ENCODE peak calls at places on chromosomes 4 and X, in five cellular contexts. One of them, this sample, is unnamed.

GRCh38 chr4:140098481-140099132 is 55.4 kb downstream of the MAML3 start:
- DNase-seq in CD4-positive, CD25-positive, alpha-beta regulatory T cell: no peak
- DNase-seq in mammary epithelial cell: peak; percentile 85
- DNase-seq in esophagus muscularis mucosa: no peak
- DNase-seq in body of pancreas: no peak
- DNase-seq in this sample: no peak

GRCh38 chr4:15158410-15159091 is 156.3 kb downstream of the CPEB2 start:
- DNase-seq in CD4-positive, CD25-positive, alpha-beta regulatory T cell: no peak
- DNase-seq in mammary epithelial cell: no peak
- DNase-seq in esophagus muscularis mucosa: peak; percentile 55
- DNase-seq in body of pancreas: no peak
- DNase-seq in this sample: no peak

GRCh38 chr4:2101346-2102044 is 42.4 kb downstream of the NAT8L start:
- DNase-seq in CD4-positive, CD25-positive, alpha-beta regulatory T cell: no peak
- DNase-seq in mammary epithelial cell: peak; percentile 83
- DNase-seq in esophagus muscularis mucosa: no peak
- DNase-seq in body of pancreas: no peak
- DNase-seq in this sample: no peak

GRCh38 chr4:107035711-107036601 is at the start of gene DKK2:
- DNase-seq in CD4-positive, CD25-positive, alpha-beta regulatory T cell: no peak
- DNase-seq in mammary epithelial cell: no peak
- DNase-seq in esophagus muscularis mucosa: no peak
- DNase-seq in body of pancreas: peak; percentile 15
- DNase-seq in this sample: peak; percentile 65

GRCh38 chr4:151276787-151277557 is at the start of gene PRSS48:
- DNase-seq in CD4-positive, CD25-positive, alpha-beta regulatory T cell: no peak
- DNase-seq in mammary epithelial cell: peak; percentile 42
- DNase-seq in esophagus muscularis mucosa: no peak
- DNase-seq in body of pancreas: peak; percentile 67
- DNase-seq in this sample: peak; percentile 82

GRCh38 chrX:119690921-119691716 is 1.8 kb downstream of the SEPTIN6 start:
- DNase-seq in CD4-positive, CD25-positive, alpha-beta regulatory T cell: no peak
- DNase-seq in mammary epithelial cell: peak; percentile 8
- DNase-seq in esophagus muscularis mucosa: no peak
- DNase-seq in body of pancreas: no peak
- DNase-seq in this sample: no peak

GRCh38 chrX:18674417-18674787 is 2.5 kb upstream of the RS1 start:
- DNase-seq in CD4-positive, CD25-positive, alpha-beta regulatory T cell: no peak
- DNase-seq in mammary epithelial cell: no peak
- DNase-seq in esophagus muscularis mucosa: no peak
- DNase-seq in body of pancreas: peak; percentile 38
- DNase-seq in this sample: no peak

GRCh38 chrX:1401611-1402430 is 9.9 kb upstream of the SLC25A6 start:
- DNase-seq in CD4-positive, CD25-positive, alpha-beta regulatory T cell: no peak
- DNase-seq in mammary epithelial cell: no peak
- DNase-seq in esophagus muscularis mucosa: no peak
- DNase-seq in body of pancreas: no peak
- DNase-seq in this sample: peak; percentile 30

GRCh38 chrX:63513825-63514574 is 162.9 kb upstream of the SPIN4 start:
- DNase-seq in CD4-positive, CD25-positive, alpha-beta regulatory T cell: no peak
- DNase-seq in mammary epithelial cell: peak; percentile 6
- DNase-seq in esophagus muscularis mucosa: no peak
- DNase-seq in body of pancreas: peak; percentile 16
- DNase-seq in this sample: no peak

GRCh38 chr4:81562093-81562492 is 90.4 kb upstream of the RASGEF1B start:
- DNase-seq in CD4-positive, CD25-positive, alpha-beta regulatory T cell: peak; percentile 5
- DNase-seq in mammary epithelial cell: no peak
- DNase-seq in esophagus muscularis mucosa: no peak
- DNase-seq in body of pancreas: no peak
- DNase-seq in this sample: no peak

GRCh38 chr4:170079981-170080380 is 9.8 kb downstream of the AADAT start:
- DNase-seq in CD4-positive, CD25-positive, alpha-beta regulatory T cell: no peak
- DNase-seq in mammary epithelial cell: no peak
- DNase-seq in esophagus muscularis mucosa: no peak
- DNase-seq in body of pancreas: no peak
- DNase-seq in this sample: no peak

GRCh38 chrX:2401201-2401589 is 99.6 kb downstream of the DHRSX start:
- DNase-seq in CD4-positive, CD25-positive, alpha-beta regulatory T cell: no peak
- DNase-seq in mammary epithelial cell: peak; percentile 84
- DNase-seq in esophagus muscularis mucosa: no peak
- DNase-seq in body of pancreas: no peak
- DNase-seq in this sample: no peak

GRCh38 chr4:123866796-123867195 is 470.2 kb downstream of the SPRY1 start:
- DNase-seq in CD4-positive, CD25-positive, alpha-beta regulatory T cell: no peak
- DNase-seq in mammary epithelial cell: no peak
- DNase-seq in esophagus muscularis mucosa: no peak
- DNase-seq in body of pancreas: no peak
- DNase-seq in this sample: no peak

GRCh38 chrX:118872102-118872566 is 48.5 kb downstream of the ZCCHC12 start:
- DNase-seq in CD4-positive, CD25-positive, alpha-beta regulatory T cell: no peak
- DNase-seq in mammary epithelial cell: peak; percentile 31
- DNase-seq in esophagus muscularis mucosa: no peak
- DNase-seq in body of pancreas: peak; percentile 44
- DNase-seq in this sample: no peak

GRCh38 chr4:22942920-22943559 is 250.3 kb downstream of the GBA3 start:
- DNase-seq in CD4-positive, CD25-positive, alpha-beta regulatory T cell: no peak
- DNase-seq in mammary epithelial cell: no peak
- DNase-seq in esophagus muscularis mucosa: no peak
- DNase-seq in body of pancreas: no peak
- DNase-seq in this sample: no peak

GRCh38 chr4:1763550-1764080 is 29.5 kb upstream of the FGFR3 start:
- DNase-seq in CD4-positive, CD25-positive, alpha-beta regulatory T cell: no peak
- DNase-seq in mammary epithelial cell: no peak
- DNase-seq in esophagus muscularis mucosa: no peak
- DNase-seq in body of pancreas: no peak
- DNase-seq in this sample: no peak

GRCh38 chrX:29671426-29671825 is 543.9 kb upstream of the MAGEB2 start:
- DNase-seq in CD4-positive, CD25-positive, alpha-beta regulatory T cell: no peak
- DNase-seq in mammary epithelial cell: no peak
- DNase-seq in esophagus muscularis mucosa: no peak
- DNase-seq in body of pancreas: no peak
- DNase-seq in this sample: no peak

GRCh38 chrX:151180400-151180799 is 4.0 kb downstream of the GPR50 start:
- DNase-seq in CD4-positive, CD25-positive, alpha-beta regulatory T cell: no peak
- DNase-seq in mammary epithelial cell: no peak
- DNase-seq in esophagus muscularis mucosa: no peak
- DNase-seq in body of pancreas: no peak
- DNase-seq in this sample: no peak

GRCh38 chrX:40326186-40326965 is 228.6 kb upstream of the BCOR start:
- DNase-seq in CD4-positive, CD25-positive, alpha-beta regulatory T cell: no peak
- DNase-seq in mammary epithelial cell: peak; percentile 28
- DNase-seq in esophagus muscularis mucosa: no peak
- DNase-seq in body of pancreas: no peak
- DNase-seq in this sample: no peak

GRCh38 chr4:133565379-133565778 is 416.3 kb downstream of the PCDH10 start:
- DNase-seq in CD4-positive, CD25-positive, alpha-beta regulatory T cell: no peak
- DNase-seq in mammary epithelial cell: peak; percentile 1
- DNase-seq in esophagus muscularis mucosa: no peak
- DNase-seq in body of pancreas: no peak
- DNase-seq in this sample: no peak

GRCh38 chr4:158578476-158578875 is 56.8 kb downstream of the RXFP1 start:
- DNase-seq in CD4-positive, CD25-positive, alpha-beta regulatory T cell: no peak
- DNase-seq in mammary epithelial cell: peak; percentile 43
- DNase-seq in esophagus muscularis mucosa: no peak
- DNase-seq in body of pancreas: no peak
- DNase-seq in this sample: no peak

DNA sequence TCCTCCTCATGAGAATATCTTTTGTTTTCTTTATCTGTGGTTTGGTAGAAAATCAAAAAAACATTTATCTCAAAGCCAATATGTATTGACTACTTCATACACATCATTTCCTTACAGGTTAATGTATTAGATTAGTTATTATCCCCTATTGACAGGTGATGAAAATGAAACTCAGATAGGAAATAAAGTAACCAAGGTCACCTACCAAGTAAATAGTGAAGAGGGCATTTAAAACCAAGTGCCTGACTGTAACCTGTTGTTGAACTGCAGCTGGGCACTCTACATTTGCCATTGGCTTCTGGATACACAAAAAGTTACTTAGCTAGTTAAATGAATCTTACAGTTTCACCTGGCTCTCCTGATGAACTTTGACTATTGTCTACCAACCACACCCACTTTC is 41.4 kb upstream of the CTSO start:
- DNase-seq in CD4-positive, CD25-positive, alpha-beta regulatory T cell: no peak
- DNase-seq in mammary epithelial cell: no peak
- DNase-seq in esophagus muscularis mucosa: no peak
- DNase-seq in body of pancreas: no peak
- DNase-seq in this sample: no peak
- H3K27me3 ChIP-seq in CD4-positive, CD25-positive, alpha-beta regulatory T cell: no peaks in the 10 kb centered on the region
- H3K27me3 ChIP-seq in mammary epithelial cell: no peaks in the 10 kb centered on the region
- H3K27me3 ChIP-seq in esophagus muscularis mucosa: no peaks in the 10 kb centered on the region
- H3K27me3 ChIP-seq in body of pancreas: no peaks in the 10 kb centered on the region
- H3K27me3 ChIP-seq in this sample: no peaks in the 10 kb centered on the region

GRCh38 chr4:103075435-103075893 is 1.1 kb downstream of the SLC9B2 start:
- DNase-seq in CD4-positive, CD25-positive, alpha-beta regulatory T cell: no peak
- DNase-seq in mammary epithelial cell: peak; percentile 16
- DNase-seq in esophagus muscularis mucosa: no peak
- DNase-seq in body of pancreas: no peak
- DNase-seq in this sample: no peak
- H3K27ac ChIP-seq in CD4-positive, CD25-positive, alpha-beta regulatory T cell: peak overlapping the region; percentile 82
- H3K27ac ChIP-seq in mammary epithelial cell: peak overlapping the region; percentile 81
- H3K27ac ChIP-seq in esophagus muscularis mucosa: peak overlapping the region; percentile 95
- H3K27ac ChIP-seq in body of pancreas: no peak overlapping the region
- H3K27ac ChIP-seq in this sample: peak overlapping the region; percentile 83

GRCh38 chr4:79292008-79292407 is 33.9 kb downstream of the NAA11 start:
- DNase-seq in CD4-positive, CD25-positive, alpha-beta regulatory T cell: no peak
- DNase-seq in mammary epithelial cell: no peak
- DNase-seq in esophagus muscularis mucosa: no peak
- DNase-seq in body of pancreas: no peak
- DNase-seq in this sample: no peak

GRCh38 chr4:79295076-79295475 is 30.8 kb downstream of the NAA11 start:
- DNase-seq in CD4-positive, CD25-positive, alpha-beta regulatory T cell: no peak
- DNase-seq in mammary epithelial cell: no peak
- DNase-seq in esophagus muscularis mucosa: no peak
- DNase-seq in body of pancreas: no peak
- DNase-seq in this sample: no peak

GRCh38 chr4:79297029-79297428 is 28.8 kb downstream of the NAA11 start:
- DNase-seq in CD4-positive, CD25-positive, alpha-beta regulatory T cell: no peak
- DNase-seq in mammary epithelial cell: no peak
- DNase-seq in esophagus muscularis mucosa: no peak
- DNase-seq in body of pancreas: no peak
- DNase-seq in this sample: peak; percentile 52

GRCh38 chr4:79297479-79297878 is 28.4 kb downstream of the NAA11 start:
- DNase-seq in CD4-positive, CD25-positive, alpha-beta regulatory T cell: no peak
- DNase-seq in mammary epithelial cell: no peak
- DNase-seq in esophagus muscularis mucosa: no peak
- DNase-seq in body of pancreas: no peak
- DNase-seq in this sample: peak; percentile 50

DNA sequence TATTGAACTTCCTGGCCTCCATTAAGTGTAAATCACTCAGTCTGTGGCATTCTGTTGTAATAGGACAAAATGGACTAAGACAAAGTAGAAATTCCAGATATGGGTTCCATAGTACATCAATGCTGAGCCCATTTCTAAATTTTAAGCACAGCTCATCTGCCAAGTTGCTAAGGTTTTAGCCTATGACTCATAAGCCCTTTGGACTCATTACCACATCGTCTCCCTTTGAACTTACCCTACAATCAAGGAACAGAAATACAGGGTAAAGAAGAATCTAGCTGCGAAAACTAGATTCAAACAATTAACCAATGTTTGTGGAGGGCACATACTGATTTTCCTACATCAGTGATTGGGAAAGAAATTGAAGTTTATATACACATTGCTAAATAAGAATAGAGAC is 31.8 kb downstream of the NAA11 start:
- DNase-seq in CD4-positive, CD25-positive, alpha-beta regulatory T cell: no peak
- DNase-seq in mammary epithelial cell: no peak
- DNase-seq in esophagus muscularis mucosa: no peak
- DNase-seq in body of pancreas: no peak
- DNase-seq in this sample: no peak
- H3K27me3 ChIP-seq in CD4-positive, CD25-positive, alpha-beta regulatory T cell: peaks cover 3% of the 10 kb centered on the region
- H3K27me3 ChIP-seq in mammary epithelial cell: no peaks in the 10 kb centered on the region
- H3K27me3 ChIP-seq in esophagus muscularis mucosa: no peaks in the 10 kb centered on the region
- H3K27me3 ChIP-seq in body of pancreas: no peaks in the 10 kb centered on the region
- H3K27me3 ChIP-seq in this sample: no peaks in the 10 kb centered on the region

GRCh38 chrX:138847930-138848329 is 136.4 kb upstream of the FGF13 start:
- DNase-seq in CD4-positive, CD25-positive, alpha-beta regulatory T cell: no peak
- DNase-seq in mammary epithelial cell: peak; percentile 9
- DNase-seq in esophagus muscularis mucosa: no peak
- DNase-seq in body of pancreas: no peak
- DNase-seq in this sample: no peak
- H3K27ac ChIP-seq in CD4-positive, CD25-positive, alpha-beta regulatory T cell: no peak overlapping the region
- H3K27ac ChIP-seq in mammary epithelial cell: no peak overlapping the region
- H3K27ac ChIP-seq in esophagus muscularis mucosa: no peak overlapping the region
- H3K27ac ChIP-seq in body of pancreas: no peak overlapping the region
- H3K27ac ChIP-seq in this sample: no peak overlapping the region

GRCh38 chrX:132769609-132770008 is 188.8 kb downstream of the HS6ST2 start:
- DNase-seq in CD4-positive, CD25-positive, alpha-beta regulatory T cell: no peak
- DNase-seq in mammary epithelial cell: no peak
- DNase-seq in esophagus muscularis mucosa: no peak
- DNase-seq in body of pancreas: no peak
- DNase-seq in this sample: no peak

GRCh38 chrX:132766452-132766851 is 192.0 kb downstream of the HS6ST2 start:
- DNase-seq in CD4-positive, CD25-positive, alpha-beta regulatory T cell: no peak
- DNase-seq in mammary epithelial cell: no peak
- DNase-seq in esophagus muscularis mucosa: no peak
- DNase-seq in body of pancreas: no peak
- DNase-seq in this sample: no peak
- H3K27me3 ChIP-seq in CD4-positive, CD25-positive, alpha-beta regulatory T cell: no peaks in the 10 kb centered on the region
- H3K27me3 ChIP-seq in mammary epithelial cell: peaks cover 3% of the 10 kb centered on the region
- H3K27me3 ChIP-seq in esophagus muscularis mucosa: no peaks in the 10 kb centered on the region
- H3K27me3 ChIP-seq in body of pancreas: no peaks in the 10 kb centered on the region
- H3K27me3 ChIP-seq in this sample: peaks cover 8% of the 10 kb centered on the region

GRCh38 chr4:99180367-99181169 is 36.5 kb upstream of the ADH4 start:
- DNase-seq in CD4-positive, CD25-positive, alpha-beta regulatory T cell: no peak
- DNase-seq in mammary epithelial cell: peak; percentile 74
- DNase-seq in esophagus muscularis mucosa: no peak
- DNase-seq in body of pancreas: no peak
- DNase-seq in this sample: no peak
- H3K27ac ChIP-seq in CD4-positive, CD25-positive, alpha-beta regulatory T cell: no peak overlapping the region
- H3K27ac ChIP-seq in mammary epithelial cell: no peak overlapping the region
- H3K27ac ChIP-seq in esophagus muscularis mucosa: peak overlapping the region; percentile 52
- H3K27ac ChIP-seq in body of pancreas: peak overlapping the region; percentile 4
- H3K27ac ChIP-seq in this sample: no peak overlapping the region

GRCh38 chr4:109560687-109561452 is 824 bp downstream of the MCUB start:
- DNase-seq in CD4-positive, CD25-positive, alpha-beta regulatory T cell: peak; percentile 77
- DNase-seq in mammary epithelial cell: peak; percentile 76
- DNase-seq in esophagus muscularis mucosa: no peak
- DNase-seq in body of pancreas: no peak
- DNase-seq in this sample: peak; percentile 49

GRCh38 chr4:109559983-109560686 is at the start of gene MCUB:
- DNase-seq in CD4-positive, CD25-positive, alpha-beta regulatory T cell: peak; percentile 93
- DNase-seq in mammary epithelial cell: peak; percentile 90
- DNase-seq in esophagus muscularis mucosa: peak; percentile 96
- DNase-seq in body of pancreas: peak; percentile 57
- DNase-seq in this sample: peak; percentile 96

GRCh38 chr4:109554971-109555370 is 5.1 kb upstream of the MCUB start:
- DNase-seq in CD4-positive, CD25-positive, alpha-beta regulatory T cell: no peak
- DNase-seq in mammary epithelial cell: no peak
- DNase-seq in esophagus muscularis mucosa: no peak
- DNase-seq in body of pancreas: no peak
- DNase-seq in this sample: no peak

GRCh38 chr4:109559625-109559982 is 442 bp upstream of the MCUB start:
- DNase-seq in CD4-positive, CD25-positive, alpha-beta regulatory T cell: no peak
- DNase-seq in mammary epithelial cell: no peak
- DNase-seq in esophagus muscularis mucosa: no peak
- DNase-seq in body of pancreas: no peak
- DNase-seq in this sample: peak; percentile 40

GRCh38 chr4:109557433-109557832 is 2.6 kb upstream of the MCUB start:
- DNase-seq in CD4-positive, CD25-positive, alpha-beta regulatory T cell: no peak
- DNase-seq in mammary epithelial cell: no peak
- DNase-seq in esophagus muscularis mucosa: no peak
- DNase-seq in body of pancreas: no peak
- DNase-seq in this sample: no peak
- H3K27me3 ChIP-seq in CD4-positive, CD25-positive, alpha-beta regulatory T cell: no peaks in the 10 kb centered on the region
- H3K27me3 ChIP-seq in mammary epithelial cell: no peaks in the 10 kb centered on the region
- H3K27me3 ChIP-seq in esophagus muscularis mucosa: no peaks in the 10 kb centered on the region
- H3K27me3 ChIP-seq in body of pancreas: no peaks in the 10 kb centered on the region
- H3K27me3 ChIP-seq in this sample: peaks cover 30% of the 10 kb centered on the region